ENCODE peak calls at places on chromosomes 12 and 14, in five cellular contexts. Y is OCI-LY7, R is heart left ventricle, E is mesenchymal stem cell, I is GM12865. P is an unnamed sample.

GRCh38 chr12:103379670-103380069 is 116.1 kb downstream of the C12orf42 start:
- DNase-seq in Y (no peak), R (no peak), E (no peak), I (no peak), P (no peak)

GRCh38 chr14:96225745-96226151 is 21.1 kb downstream of the BDKRB2 start:
- DNase-seq in Y (no peak), R (peak), E (peak), I (no peak), P (peak)

GRCh38 chr12:101763246-101763931 is 24.1 kb upstream of the SYCP3 start:
- DNase-seq in Y (no peak), R (no peak), E (no peak), I (no peak), P (no peak)

GRCh38 chr12:15497621-15498285 is 175.4 kb downstream of the PTPRO start:
- DNase-seq in Y (no peak), R (no peak), E (no peak), I (no peak), P (no peak)

GRCh38 chr12:85277900-85278597 is 2.0 kb upstream of the ALX1 start:
- DNase-seq in Y (no peak), R (no peak), E (no peak), I (no peak), P (no peak)

GRCh38 chr12:109727039-109727723 is 13.6 kb downstream of the FAM222A start:
- DNase-seq in Y (no peak), R (no peak), E (no peak), I (no peak), P (no peak)

GRCh38 chr12:6294533-6295186 is 15.8 kb upstream of the PLEKHG6 start:
- DNase-seq in Y (no peak), R (no peak), E (peak), I (no peak), P (no peak)

GRCh38 chr14:24339284-24340151 is at the start of gene RIPK3:
- DNase-seq in Y (peak), R (peak), E (peak), I (peak), P (peak)

GRCh38 chr14:34951286-34951685 is 31.5 kb upstream of the SRP54 start:
- DNase-seq in Y (no peak), R (no peak), E (no peak), I (no peak), P (no peak)

GRCh38 chr12:130435826-130436225 is 98.1 kb downstream of the PIWIL1 start:
- DNase-seq in Y (no peak), R (no peak), E (no peak), I (no peak), P (no peak)

GRCh38 chr14:81433378-81433777 is 33.3 kb upstream of the STON2 start:
- DNase-seq in Y (no peak), R (no peak), E (no peak), I (no peak), P (no peak)

GRCh38 chr14:59187802-59188460 is 536 bp upstream of the DAAM1 start:
- DNase-seq in Y (peak), R (peak), E (no peak), I (peak), P (peak)

GRCh38 chr14:59189822-59190368 is 1.4 kb downstream of the DAAM1 start:
- DNase-seq in Y (peak), R (peak), E (peak), I (peak), P (peak)

GRCh38 chr14:59188461-59189280 is at the start of gene DAAM1:
- DNase-seq in Y (peak), R (peak), E (peak), I (peak), P (peak)

GRCh38 chr14:59189281-59189821 is 884 bp downstream of the DAAM1 start:
- DNase-seq in Y (peak), R (peak), E (no peak), I (peak), P (peak)

DNA sequence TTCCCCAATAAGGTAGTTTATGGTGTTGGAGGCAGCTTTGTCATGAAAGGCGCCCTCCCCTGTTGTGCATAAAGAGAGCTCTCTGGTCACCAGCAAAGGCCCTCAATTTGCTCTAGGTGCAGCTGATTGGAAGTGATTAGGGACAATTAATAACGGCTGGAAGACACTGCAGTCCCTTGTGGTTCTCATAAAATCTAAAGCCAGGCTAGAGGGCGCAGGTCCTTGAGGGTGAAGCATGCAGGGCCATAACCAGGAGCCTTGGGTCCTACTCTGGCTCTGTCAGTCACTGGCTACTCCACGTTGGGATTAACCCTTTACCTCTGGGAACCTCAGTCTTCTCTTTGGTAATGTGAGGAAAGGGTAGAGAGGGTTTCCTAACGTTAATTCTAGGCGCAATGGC is 1.9 kb downstream of the DAAM1 start:
- DNase-seq in Y (peak), R (peak), E (no peak), I (peak), P (peak)
- H3K4me3 ChIP-seq in Y (peak), R (peak), E (peak), I (peak), P (peak)

GRCh38 chr12:11555743-11556625 is 93.5 kb upstream of the ETV6 start:
- DNase-seq in Y (no peak), R (no peak), E (no peak), I (no peak), P (peak)
- H3K4me3 ChIP-seq in Y (no peak), R (no peak), E (peak), I (no peak), P (no peak)

GRCh38 chr14:43900173-43900655 is 606.9 kb downstream of the FSCB start:
- DNase-seq in Y (no peak), R (no peak), E (no peak), I (no peak), P (peak)
- H3K4me3 ChIP-seq in Y (no peak), R (no peak), E (no peak), I (no peak), P (no peak)

DNA sequence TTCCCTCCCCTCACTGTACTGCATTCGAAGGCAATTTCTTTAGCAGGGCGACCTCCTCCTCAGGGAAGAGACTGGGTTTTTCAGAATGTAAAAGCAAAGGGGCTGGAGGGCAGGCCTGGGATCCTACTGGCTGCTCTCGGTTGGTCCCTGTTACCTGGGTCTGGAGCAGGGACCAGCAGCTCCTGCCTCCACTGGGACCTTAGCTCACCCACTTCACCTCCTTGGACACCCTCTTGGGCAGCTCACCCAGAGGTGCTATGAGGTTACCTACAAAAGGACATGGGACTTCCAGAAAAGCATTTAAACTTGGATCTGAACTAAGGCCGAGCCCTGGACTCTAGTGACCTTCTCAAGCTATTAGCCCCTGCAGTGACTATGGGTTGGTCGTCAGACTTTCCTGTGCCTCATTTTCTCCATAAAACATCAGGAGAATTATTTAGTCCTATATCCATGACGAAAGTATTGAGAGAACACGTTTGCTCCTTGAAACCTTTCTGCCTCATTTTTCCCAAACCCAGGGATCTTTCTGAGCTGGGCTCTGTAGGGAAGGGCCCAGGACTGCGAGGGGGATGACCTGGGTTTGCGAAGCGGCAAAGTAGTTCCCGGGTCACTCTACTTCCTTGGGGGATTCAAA is 65.0 kb downstream of the FBXL14 start:
- DNase-seq in Y (no peak), R (no peak), E (no peak), I (no peak), P (no peak)
- H3K4me3 ChIP-seq in Y (peak), R (peak), E (peak), I (peak), P (peak)

DNA sequence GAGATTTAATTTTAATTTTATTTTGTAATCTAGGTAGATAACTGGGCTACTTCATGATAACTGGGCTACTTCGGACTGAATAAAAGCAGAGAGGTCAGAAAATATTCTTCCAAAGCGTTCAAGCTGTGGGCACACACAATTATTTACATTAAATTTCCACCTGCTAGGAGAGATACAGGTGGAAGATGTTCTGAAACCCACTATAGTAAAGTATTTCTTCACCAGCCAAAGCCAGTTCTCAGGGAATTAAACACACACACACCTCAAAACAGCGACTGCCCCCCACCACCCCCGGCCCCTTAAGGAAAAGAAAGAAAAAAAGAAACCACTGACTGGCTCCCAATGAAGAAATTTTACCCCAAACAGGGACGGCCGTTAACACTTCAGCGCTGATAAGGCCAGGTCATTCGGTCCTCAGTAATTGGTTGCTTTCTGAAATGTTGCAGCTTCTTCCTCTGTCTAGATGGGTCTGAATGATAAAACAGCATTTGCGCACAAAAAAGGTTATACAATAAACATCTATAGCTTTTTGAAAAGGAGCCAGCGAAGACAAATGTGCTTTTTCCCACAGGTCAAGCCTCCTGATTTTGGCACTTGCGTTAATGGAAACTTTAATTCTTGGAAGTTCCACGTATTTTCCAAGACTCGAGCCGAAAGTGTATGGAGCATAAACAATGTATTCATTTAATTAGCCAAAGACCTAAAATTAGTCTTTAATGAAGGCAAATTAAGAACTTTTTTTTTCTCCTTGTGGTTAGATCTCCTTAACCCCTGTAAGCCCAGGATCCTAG is 819 bp upstream of the KCNJ8 start:
- DNase-seq in Y (no peak), R (no peak), E (no peak), I (no peak), P (no peak)
- H3K4me3 ChIP-seq in Y (no peak), R (peak), E (peak), I (no peak), P (peak)

GRCh38 chr12:48994224-48995060 is 4.7 kb downstream of the DDN start:
- DNase-seq in Y (no peak), R (no peak), E (no peak), I (no peak), P (no peak)

GRCh38 chr12:48996794-48997718 is 2.1 kb downstream of the DDN start:
- DNase-seq in Y (peak), R (peak), E (peak), I (peak), P (peak)

GRCh38 chr12:48991247-48992050 is 7.7 kb downstream of the DDN start:
- DNase-seq in Y (no peak), R (no peak), E (peak), I (no peak), P (no peak)

GRCh38 chr12:48995061-48995879 is 3.9 kb downstream of the DDN start:
- DNase-seq in Y (peak), R (peak), E (peak), I (peak), P (peak)

DNA sequence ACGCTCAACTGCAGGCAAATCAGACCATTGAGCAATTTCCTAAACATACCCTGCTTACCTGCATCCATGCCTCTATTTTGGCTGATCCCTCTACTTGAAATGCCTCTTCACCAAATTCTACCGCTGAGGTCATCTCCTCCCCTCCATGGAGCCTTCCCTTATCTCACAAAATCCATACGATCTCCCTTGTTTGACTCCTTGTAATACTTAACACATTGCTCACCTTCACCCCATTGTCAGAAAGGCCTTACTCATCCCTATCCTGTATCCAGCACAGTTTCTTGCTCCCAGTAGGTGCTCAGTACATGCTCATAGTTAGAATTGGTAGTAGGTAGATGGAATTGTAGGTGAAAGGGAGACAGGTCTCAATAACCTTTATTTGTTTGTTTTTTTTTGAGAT is 5.4 kb downstream of the DDN start:
- DNase-seq in Y (no peak), R (no peak), E (no peak), I (no peak), P (no peak)
- H3K4me3 ChIP-seq in Y (no peak), R (no peak), E (no peak), I (no peak), P (no peak)

P was measured in hepatocyte.